ENCODE peak calls at places on chromosomes 13 and 19, in nine cellular contexts. F is T-helper 2 cell; B is stimulated activated CD8-positive, alpha-beta memory T cell treated with anti-CD3 and anti-CD28 coated beads, Interleukin-4, amount 100 ng/mL, for 1 hour; N is stimulated activated CD4-positive, alpha-beta T cell treated with anti-CD3 and anti-CD28 coated beads, Interleukin-15, amount 100 ng/mL, for 48 hours; T is ELR; R is cardiac muscle cell; I is mesenchymal stem cell; V is activated T-cell treated with anti-CD3 and anti-CD28 coated beads, Interleukin-2, amount 50 U/mL, for 72 hours; S is NCI-H510A treated with DMSO at 0.1 percent for 48 hours. D is an unnamed sample.
A peak's percentile ranks its signal among the peaks of the same experiment; 100 is the strongest.

GRCh38 chr13:28637714-28638355 is 21.1 kb upstream of the POMP start:
- DNase-seq in R (no peak), T (no peak), V (no peak), N (no peak), I (peak; percentile 40), F (no peak), S (no peak), B (no peak), D (no peak)

GRCh38 chr13:37868691-37869505 is 674 bp downstream of the TRPC4 start:
- DNase-seq in S (no peak), N (no peak), V (no peak), B (no peak), F (no peak), T (peak; percentile 33), R (peak; percentile 8), I (peak; percentile 65), D (peak; percentile 28)

GRCh38 chr19:16170134-16170533 is 3.2 kb downstream of the CIB3 start:
- DNase-seq in F (no peak), I (no peak), V (no peak), S (no peak), B (no peak), T (no peak), N (no peak), R (no peak), D (no peak)

GRCh38 chr13:97499181-97499580 is 65.2 kb downstream of the RAP2A start:
- DNase-seq in F (no peak), R (no peak), S (no peak), B (no peak), N (no peak), T (no peak), V (no peak), I (no peak), D (no peak)

GRCh38 chr19:3094638-3095374 is 644 bp downstream of the GNA11 start:
- DNase-seq in N (peak; percentile 21), V (peak; percentile 62), S (no peak), I (peak; percentile 29), T (peak; percentile 46), R (peak; percentile 49), F (no peak), B (no peak), D (no peak)

GRCh38 chr19:30221176-30221575 is 151.0 kb upstream of the ZNF536 start:
- DNase-seq in F (no peak), N (no peak), T (no peak), B (no peak), S (no peak), I (no peak), R (no peak), V (no peak), D (no peak)

GRCh38 chr13:32940601-32941000 is 75.6 kb upstream of the KL start:
- DNase-seq in V (no peak), R (peak; percentile 14), F (no peak), N (no peak), B (no peak), S (peak; percentile 1), I (peak; percentile 71), T (no peak), D (peak; percentile 50)

GRCh38 chr13:76944457-76944856 is 3.9 kb upstream of the ACOD1 start:
- DNase-seq in N (no peak), S (no peak), F (no peak), R (no peak), I (peak; percentile 50), B (no peak), T (peak; percentile 81), V (no peak), D (peak; percentile 77)

GRCh38 chr19:9705836-9706235 is 30.9 kb upstream of the ZNF562 start:
- DNase-seq in T (no peak), B (no peak), N (no peak), F (no peak), I (no peak), V (no peak), R (no peak), S (no peak), D (no peak)

GRCh38 chr13:110379358-110379757 is 72.3 kb downstream of the COL4A2 start:
- DNase-seq in I (no peak), T (no peak), R (no peak), S (no peak), B (no peak), V (no peak), F (no peak), N (no peak), D (no peak)

GRCh38 chr13:35388979-35389378 is 87.5 kb downstream of the MAB21L1 start:
- DNase-seq in I (peak; percentile 3), S (no peak), F (no peak), B (no peak), N (no peak), R (no peak), T (peak; percentile 56), V (no peak), D (no peak)

GRCh38 chr13:64675256-64675892 is 2554.8 kb downstream of the PCDH9 start:
- DNase-seq in N (no peak), S (no peak), I (peak; percentile 72), T (peak; percentile 95), F (no peak), V (no peak), B (no peak), R (no peak), D (peak; percentile 59)

GRCh38 chr13:114064516-114065140 is 67.8 kb downstream of the RASA3 start:
- DNase-seq in R (no peak), N (no peak), S (no peak), I (peak; percentile 75), V (no peak), B (no peak), F (no peak), T (peak; percentile 64), D (peak; percentile 35)

GRCh38 chr19:32401992-32402391 is 3.6 kb upstream of the DPY19L3 start:
- DNase-seq in T (no peak), R (no peak), I (no peak), V (no peak), S (no peak), F (no peak), B (no peak), N (no peak), D (no peak)